ENCODE peak calls at places on chromosomes 13 and 19, in four cellular contexts. Q, A, Y and D are unnamed samples.
A peak's percentile ranks its signal among the peaks of the same experiment; 100 is the strongest.

GRCh38 chr13:99605417-99606321 is 104.4 kb downstream of the TM9SF2 start:
- DNase-seq in A (no peak), Y (peak; percentile 32), Q (peak; percentile 54), D (peak; percentile 32)

GRCh38 chr13:77979721-77980377 is 61.2 kb upstream of the EDNRB start:
- DNase-seq in A (no peak), Q (no peak), Y (no peak), D (no peak)

GRCh38 chr13:75760182-75760981 is 124.3 kb downstream of the LMO7 start:
- DNase-seq in Y (no peak), A (no peak), Q (peak; percentile 50), D (peak; percentile 77)

GRCh38 chr13:84481958-84482357 is 599.7 kb upstream of the SLITRK1 start:
- DNase-seq in Q (no peak), Y (no peak), A (no peak), D (no peak)

GRCh38 chr19:6228523-6229215 is 51.1 kb downstream of the MLLT1 start:
- DNase-seq in Y (no peak), A (no peak), Q (no peak), D (no peak)

GRCh38 chr19:13794752-13795589 is at the start of gene ZSWIM4:
- DNase-seq in A (peak; percentile 100), Q (peak; percentile 86), Y (peak; percentile 100), D (peak; percentile 99)

GRCh38 chr13:31073859-31074718 is 87.6 kb downstream of the HSPH1 start:
- DNase-seq in A (no peak), Q (no peak), Y (peak; percentile 15), D (no peak)

GRCh38 chr19:16497837-16498236 is 1.6 kb downstream of the C19orf44 start:
- DNase-seq in A (no peak), Y (no peak), Q (no peak), D (no peak)

GRCh38 chr13:29210676-29211075 is 384.8 kb downstream of the SLC7A1 start:
- DNase-seq in A (no peak), Q (no peak), Y (no peak), D (no peak)

GRCh38 chr19:6239401-6239844 is 40.4 kb downstream of the MLLT1 start:
- DNase-seq in Q (no peak), A (no peak), Y (no peak), D (no peak)

GRCh38 chr13:39483326-39483725 is 119.7 kb downstream of the LHFPL6 start:
- DNase-seq in A (no peak), Q (no peak), Y (no peak), D (no peak)

GRCh38 chr13:35978607-35979316 is 152.4 kb downstream of the DCLK1 start:
- DNase-seq in A (no peak), Q (peak; percentile 12), Y (peak; percentile 68), D (peak; percentile 46)

GRCh38 chr19:19597809-19598306 is 20.6 kb downstream of the PBX4 start:
- DNase-seq in Y (no peak), Q (no peak), A (no peak), D (no peak)

GRCh38 chr19:8336072-8336569 is 6.9 kb downstream of the KANK3 start:
- DNase-seq in A (no peak), Q (no peak), Y (no peak), D (no peak)

GRCh38 chr19:33819875-33820781 is 23.5 kb downstream of the KCTD15 start:
- DNase-seq in Q (peak; percentile 93), Y (peak; percentile 61), A (no peak), D (peak; percentile 87)

GRCh38 chr13:71979616-71980015 is 112.6 kb upstream of the DACH1 start:
- DNase-seq in A (no peak), Q (no peak), Y (no peak), D (no peak)

GRCh38 chr13:41621716-41622508 is 164.6 kb downstream of the RGCC start:
- DNase-seq in A (no peak), Q (no peak), Y (no peak), D (no peak)

GRCh38 chr13:95920485-95920884 is 132.7 kb downstream of the UGGT2 start:
- DNase-seq in A (no peak), Q (no peak), Y (no peak), D (no peak)

GRCh38 chr19:39828015-39828633 is 5.8 kb downstream of the DYRK1B start:
- DNase-seq in A (no peak), Q (no peak), Y (no peak), D (no peak)

GRCh38 chr19:44447864-44448674 is at the start of gene ZNF229:
- DNase-seq in A (peak; percentile 93), Q (peak; percentile 92), Y (peak; percentile 79), D (peak; percentile 81)

GRCh38 chr19:1001538-1002166 is 1.4 kb downstream of the GRIN3B start:
- DNase-seq in Q (no peak), Y (peak; percentile 65), A (no peak), D (peak; percentile 56)

GRCh38 chr19:38686530-38686888 is 39.1 kb downstream of the ACTN4 start:
- DNase-seq in Y (no peak), Q (no peak), A (no peak), D (no peak)

GRCh38 chr19:38684078-38684861 is 36.8 kb downstream of the ACTN4 start:
- DNase-seq in Y (no peak), Q (peak; percentile 100), A (no peak), D (peak; percentile 68)

GRCh38 chr19:38685666-38686529 is 38.4 kb downstream of the ACTN4 start:
- DNase-seq in A (no peak), Q (peak; percentile 94), Y (no peak), D (no peak)

GRCh38 chr19:38683393-38684077 is 36.1 kb downstream of the ACTN4 start:
- DNase-seq in Q (peak; percentile 100), A (no peak), Y (no peak), D (peak; percentile 91)

GRCh38 chr19:38684862-38685665 is 37.6 kb downstream of the ACTN4 start:
- DNase-seq in Q (no peak), Y (no peak), A (no peak), D (no peak)
- H3K4me1 ChIP-seq in Q (peaks cover 90% of the 10 kb centered on the region), Y (peaks cover 19% of the 10 kb centered on the region), A (peaks cover 99% of the 10 kb centered on the region), D (peaks cover 47% of the 10 kb centered on the region)

DNA sequence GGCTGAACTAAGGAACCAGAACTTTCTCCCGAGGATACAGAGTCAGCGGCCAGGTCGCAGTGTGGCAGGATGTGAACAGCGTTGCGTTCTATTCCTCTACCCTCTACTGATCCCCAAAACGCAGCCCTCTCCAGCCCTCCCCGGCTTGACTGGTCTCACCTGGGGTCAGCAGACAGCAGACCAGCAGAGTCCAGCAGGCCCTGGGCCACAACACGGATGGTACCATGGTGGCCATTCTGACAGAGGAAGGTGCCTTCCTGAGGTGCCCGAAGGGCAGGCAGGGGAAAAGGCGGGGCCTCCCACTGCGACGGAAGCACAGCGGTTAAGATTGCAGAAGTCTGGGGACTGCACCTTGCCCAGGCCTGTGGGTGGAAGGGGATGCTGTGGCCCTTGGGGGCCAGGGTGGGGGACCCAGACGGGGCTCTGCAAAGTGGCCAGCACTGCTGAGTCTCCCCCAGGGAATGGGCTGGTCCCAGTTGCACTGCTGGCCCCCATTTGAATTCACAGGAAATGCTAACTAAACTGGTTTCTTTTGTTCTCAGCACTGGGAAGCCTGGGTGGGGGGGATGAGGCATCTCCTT is at the start of gene ICAM3:
- DNase-seq in A (no peak), Q (no peak), Y (no peak), D (peak; percentile 49)
- H3K27ac ChIP-seq in A (no peak within 1 kb of the TSS), Q (no peak within 1 kb of the TSS), Y (no peak within 1 kb of the TSS), D (no peak within 1 kb of the TSS)

GRCh38 chr19:3580156-3580955 is 4.9 kb upstream of the GIPC3 start:
- DNase-seq in Q (no peak), A (no peak), Y (no peak), D (no peak)
- H3K4me1 ChIP-seq in Q (no peaks in the 10 kb centered on the region), A (peaks cover 41% of the 10 kb centered on the region), Y (no peaks in the 10 kb centered on the region), D (peaks cover 8% of the 10 kb centered on the region)

GRCh38 chr13:50353651-50354415 is 338.6 kb downstream of the KCNRG start:
- DNase-seq in Q (no peak), Y (no peak), A (peak; percentile 85), D (no peak)
- H3K27ac ChIP-seq in Q (no peak overlapping the region), Y (no peak overlapping the region), A (no peak overlapping the region), D (no peak overlapping the region)